ENCODE peak calls at places on chromosomes 12 and 14, in four cellular contexts. U is AG09309, E is left lung, P is activated T-cell treated with anti-CD3 and anti-CD28 coated beads for 1 hour. Y is an unnamed sample.

GRCh38 chr14:69138189-69138535 is 14.8 kb downstream of the DCAF5 start:
- DNase-seq in U (no peak), P (no peak), E (no peak), Y (no peak)

GRCh38 chr14:88823968-88824313 is 510 bp upstream of the TTC8 start:
- DNase-seq in E (no peak), U (no peak), P (no peak), Y (no peak)

GRCh38 chr12:8813963-8814362 is 8.5 kb upstream of the A2ML1 start:
- DNase-seq in U (no peak), P (no peak), E (no peak), Y (no peak)

GRCh38 chr14:38210587-38211257 is 3.0 kb downstream of the SSTR1 start:
- DNase-seq in U (no peak), E (peak), P (no peak), Y (no peak)

GRCh38 chr12:2375871-2376270 is 323.1 kb downstream of the CACNA1C start:
- DNase-seq in E (no peak), U (no peak), P (no peak), Y (no peak)

GRCh38 chr14:102769049-102769327 is 8.3 kb upstream of the TRAF3 start:
- DNase-seq in E (no peak), P (no peak), U (no peak), Y (no peak)

GRCh38 chr12:124940143-124940392 is 25.6 kb upstream of the UBC start:
- DNase-seq in P (no peak), U (no peak), E (no peak), Y (no peak)

GRCh38 chr14:74524813-74525135 is 31.2 kb downstream of the ISCA2 start:
- DNase-seq in P (no peak), U (no peak), E (no peak), Y (no peak)

GRCh38 chr12:68040450-68041075 is 51.3 kb downstream of the IFNG-AS1 start:
- DNase-seq in P (peak), U (peak), E (no peak), Y (peak)

GRCh38 chr12:50803230-50803629 is 39.3 kb downstream of the ATF1 start:
- DNase-seq in U (no peak), P (no peak), E (no peak), Y (no peak)

GRCh38 chr12:68271346-68271745 is 17.9 kb upstream of the IL22 start:
- DNase-seq in E (no peak), U (no peak), P (no peak), Y (no peak)

GRCh38 chr14:20092050-20092449 is 18.5 kb upstream of the OR4K17 start:
- DNase-seq in U (no peak), P (no peak), E (no peak), Y (no peak)

GRCh38 chr12:76025601-76026575 is 5.7 kb downstream of the PHLDA1 start:
- DNase-seq in E (no peak), U (no peak), P (no peak), Y (no peak)

GRCh38 chr14:100778078-100778927 is 47.6 kb upstream of the MEG3 start:
- DNase-seq in P (no peak), E (no peak), U (no peak), Y (peak)

GRCh38 chr12:47881826-47882427 is 22.9 kb downstream of the VDR start:
- DNase-seq in E (no peak), P (no peak), U (peak), Y (no peak)

GRCh38 chr12:23376238-23376637 is 573.2 kb downstream of the SOX5 start:
- DNase-seq in E (no peak), U (no peak), P (no peak), Y (no peak)

GRCh38 chr12:116867523-116867922 is 13.7 kb downstream of the HRK start:
- DNase-seq in U (no peak), P (no peak), E (no peak), Y (no peak)

GRCh38 chr14:79543966-79544365 is 667.3 kb downstream of the DIO2 start:
- DNase-seq in E (no peak), U (no peak), P (no peak), Y (no peak)

GRCh38 chr14:104321151-104322130 is 183.1 kb downstream of the KIF26A start:
- DNase-seq in P (no peak), E (peak), U (no peak), Y (no peak)

GRCh38 chr14:69043598-69044267 is 64.6 kb upstream of the ACTN1 start:
- DNase-seq in P (no peak), E (no peak), U (no peak), Y (no peak)

GRCh38 chr14:35416108-35416750 is 11.7 kb upstream of the NFKBIA start:
- DNase-seq in E (no peak), P (peak), U (no peak), Y (no peak)

GRCh38 chr12:16854465-16854864 is 248.5 kb upstream of the LMO3 start:
- DNase-seq in U (no peak), P (no peak), E (no peak), Y (no peak)

GRCh38 chr12:13229504-13229903 is 33.0 kb downstream of the EMP1 start:
- DNase-seq in E (no peak), U (no peak), P (no peak), Y (no peak)

GRCh38 chr14:104137297-104138097 is 890 bp upstream of the KIF26A start:
- DNase-seq in P (peak), E (peak), U (no peak), Y (peak)

GRCh38 chr12:29320295-29321090 is 60.5 kb downstream of the ERGIC2 start:
- DNase-seq in P (no peak), U (peak), E (no peak), Y (no peak)

GRCh38 chr14:31945074-31945613 is 132.0 kb upstream of the ARHGAP5 start:
- DNase-seq in E (no peak), P (no peak), U (no peak), Y (no peak)

GRCh38 chr14:64539186-64539552 is 1.4 kb upstream of the HSPA2 start:
- DNase-seq in P (no peak), U (no peak), E (no peak), Y (no peak)